ENCODE peak calls at places on chromosome 16, in eight cellular contexts. Z, W, I, A, H, U, X and O are unnamed samples.

GRCh38 chr16:65895906-65896305 is 470.6 kb upstream of the CDH5 start:
- DNase-seq in W (no peak), I (no peak), H (no peak), U (no peak), A (no peak), X (no peak), Z (no peak), O (no peak)

GRCh38 chr16:27253526-27253930 is 15.0 kb downstream of the NSMCE1 start:
- DNase-seq in H (no peak), I (peak; percentile 51), W (no peak), U (no peak), A (no peak), X (no peak), Z (no peak), O (peak; percentile 35)

GRCh38 chr16:88013766-88014165 is 62.5 kb downstream of the BANP start:
- DNase-seq in X (no peak), H (no peak), Z (no peak), A (no peak), W (no peak), I (no peak), U (no peak), O (no peak)

GRCh38 chr16:46688101-46688656 is 799 bp downstream of the VPS35 start:
- DNase-seq in Z (no peak), U (no peak), H (no peak), W (no peak), I (no peak), X (no peak), A (peak; percentile 37), O (no peak)

GRCh38 chr16:89951509-89951908 is 3.0 kb downstream of the DEF8 start:
- DNase-seq in W (no peak), Z (no peak), H (no peak), I (no peak), A (no peak), X (no peak), U (no peak), O (no peak)

GRCh38 chr16:4207683-4208528 is 34.0 kb downstream of the SRL start:
- DNase-seq in Z (peak; percentile 59), X (no peak), W (no peak), A (no peak), I (no peak), U (no peak), H (peak; percentile 57), O (no peak)

GRCh38 chr16:30185683-30186421 is 2.5 kb downstream of the CORO1A start:
- DNase-seq in H (no peak), Z (peak; percentile 51), U (no peak), W (no peak), A (no peak), X (no peak), I (no peak), O (no peak)

GRCh38 chr16:67449739-67450138 is 18.8 kb downstream of the HSD11B2 start:
- DNase-seq in I (no peak), W (no peak), A (no peak), U (no peak), H (peak; percentile 47), X (no peak), Z (peak; percentile 52), O (no peak)

GRCh38 chr16:89102777-89103073 is 9.1 kb downstream of the ACSF3 start:
- DNase-seq in U (no peak), W (no peak), X (no peak), H (no peak), Z (no peak), A (no peak), I (no peak), O (no peak)

GRCh38 chr16:27772093-27772820 is 222.3 kb downstream of the KATNIP start:
- DNase-seq in U (no peak), W (no peak), I (no peak), X (no peak), A (no peak), Z (no peak), H (no peak), O (no peak)

GRCh38 chr16:6356881-6357280 is 975.8 kb upstream of the RBFOX1 start:
- DNase-seq in H (no peak), I (no peak), X (no peak), U (no peak), W (no peak), A (no peak), Z (no peak), O (no peak)

GRCh38 chr16:78988361-78988992 is 612.1 kb downstream of the MAF start:
- DNase-seq in X (no peak), A (no peak), I (no peak), Z (no peak), W (no peak), U (peak; percentile 11), H (no peak), O (no peak)

GRCh38 chr16:88430524-88431446 is 22.3 kb upstream of the ZFPM1 start:
- DNase-seq in X (no peak), I (no peak), H (no peak), A (no peak), U (peak; percentile 44), W (no peak), Z (peak; percentile 49), O (no peak)

GRCh38 chr16:79067600-79067999 is 532.9 kb downstream of the MAF start:
- DNase-seq in H (no peak), I (no peak), A (no peak), U (no peak), W (no peak), Z (no peak), X (no peak), O (no peak)

GRCh38 chr16:6374816-6375215 is 957.8 kb upstream of the RBFOX1 start:
- DNase-seq in H (no peak), X (no peak), A (no peak), Z (no peak), W (no peak), U (no peak), I (no peak), O (no peak)

GRCh38 chr16:62036101-62036806 is at the start of gene CDH8:
- DNase-seq in X (no peak), H (no peak), A (no peak), I (no peak), W (peak; percentile 80), U (no peak), Z (no peak), O (no peak)

GRCh38 chr16:86663691-86664517 is 85.6 kb downstream of the FOXL1 start:
- DNase-seq in I (no peak), U (peak; percentile 10), X (no peak), W (no peak), Z (no peak), A (no peak), H (no peak), O (no peak)

GRCh38 chr16:14378684-14379467 is 251.2 kb downstream of the PARN start:
- DNase-seq in Z (no peak), U (no peak), I (no peak), W (no peak), X (no peak), H (no peak), A (no peak), O (peak; percentile 18)
- TF ChIP-seq CTCF in Z (no peak), U (no peak), I (no peak), W (no peak), X (no peak), H (no peak), A (no peak), O (no peak)

GRCh38 chr16:10871157-10871991 is 5.6 kb upstream of the CIITA start:
- DNase-seq in Z (peak; percentile 24), A (peak; percentile 41), I (peak; percentile 45), U (peak; percentile 95), H (no peak), W (no peak), X (no peak), O (peak; percentile 34)

GRCh38 chr16:10868089-10868488 is 8.9 kb upstream of the CIITA start:
- DNase-seq in W (no peak), Z (no peak), A (no peak), U (no peak), I (no peak), X (no peak), H (no peak), O (no peak)

GRCh38 chr16:10870137-10870776 is 6.7 kb upstream of the CIITA start:
- DNase-seq in W (no peak), X (no peak), U (no peak), A (no peak), H (no peak), I (no peak), Z (no peak), O (no peak)

GRCh38 chr16:10868562-10869469 is 8.2 kb upstream of the CIITA start:
- DNase-seq in W (no peak), H (no peak), U (no peak), A (no peak), I (no peak), X (no peak), Z (peak; percentile 51), O (no peak)

DNA sequence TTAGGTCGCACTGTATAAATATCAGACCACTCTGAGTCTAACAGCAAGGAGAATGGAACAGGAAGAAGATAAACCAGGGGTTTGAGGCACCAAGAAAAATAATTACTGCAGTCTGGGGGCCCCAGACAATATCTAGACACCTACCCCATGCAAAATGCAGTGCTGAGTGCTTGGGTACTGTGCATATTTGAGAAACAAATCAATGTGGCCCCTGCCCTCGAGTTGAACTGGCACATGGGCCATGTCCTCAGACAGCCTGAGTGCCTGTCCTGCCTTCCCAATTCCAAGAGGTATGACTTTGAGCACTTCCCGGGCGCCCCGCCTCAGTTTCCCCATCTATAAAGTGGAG is 6.2 kb upstream of the CIITA start:
- DNase-seq in U (no peak), I (no peak), W (no peak), H (no peak), A (no peak), X (no peak), Z (no peak), O (no peak)
- TF ChIP-seq CTCF in U (no peak), I (no peak), W (no peak), H (no peak), A (no peak), X (no peak), Z (no peak), O (no peak)

DNA sequence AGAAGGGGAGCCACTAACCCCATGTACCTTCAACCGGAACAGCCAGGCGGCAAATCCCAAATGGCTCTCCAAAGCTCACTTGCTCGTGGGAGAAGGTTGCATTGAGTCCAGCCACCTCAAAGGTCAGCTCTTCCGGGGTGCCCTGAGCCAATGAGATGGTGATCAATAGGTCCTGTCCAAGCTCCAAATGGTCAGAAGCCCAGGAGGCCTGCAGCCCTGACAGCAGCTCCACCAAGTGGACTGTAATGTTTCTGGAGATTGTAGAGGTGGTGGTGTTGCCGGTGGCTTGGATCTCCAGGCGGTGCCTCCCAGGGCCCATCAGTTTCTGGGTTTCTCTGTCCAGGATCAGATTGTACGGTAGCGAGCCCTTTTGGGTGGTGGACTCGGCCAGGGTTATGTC is 39.9 kb upstream of the BCO1 start:
- DNase-seq in X (no peak), I (no peak), U (peak; percentile 45), W (peak; percentile 22), Z (no peak), A (no peak), H (no peak), O (no peak)
- TF ChIP-seq CTCF in X (no peak), I (peak; percentile 37), U (peak; percentile 19), W (peak; percentile 30), Z (no peak), A (no peak), H (no peak), O (peak; percentile 24)

GRCh38 chr16:50323335-50324011 is 45.3 kb downstream of the BRD7 start:
- DNase-seq in A (no peak), X (no peak), U (no peak), H (no peak), W (no peak), Z (no peak), I (no peak), O (no peak)
- TF ChIP-seq CTCF in A (no peak), X (no peak), U (no peak), H (no peak), W (peak; percentile 23), Z (no peak), I (peak; percentile 19), O (peak; percentile 11)